ENCODE peak calls at places on chromosomes 16 and 17, in ten cellular contexts. G is B cell, E is PC-3, Q is AG09319, D is fibroblast of the aortic adventitia, K is nephron progenitor cell, I is fibroblast of mammary gland, Y is IMR-90, X is A549, O is psoas muscle. H is an unnamed sample.

GRCh38 chr17:38403491-38403890 is 24.8 kb upstream of the ARHGAP23 start:
- DNase-seq in Y (peak), G (no peak), E (no peak), I (peak), K (no peak), D (peak), Q (no peak), X (no peak), O (no peak), H (no peak)

GRCh38 chr17:36493956-36494355 is 7.5 kb downstream of the ZNHIT3 start:
- DNase-seq in G (no peak), D (no peak), K (no peak), O (no peak), E (no peak), I (no peak), Y (no peak), X (no peak), Q (no peak), H (no peak)

GRCh38 chr16:19694989-19695388 is 23.0 kb downstream of the KNOP1 start:
- DNase-seq in X (no peak), K (no peak), I (peak), D (no peak), Y (no peak), E (no peak), O (no peak), Q (no peak), G (no peak), H (no peak)

GRCh38 chr17:5516060-5516792 is 29.9 kb downstream of the MIS12 start:
- DNase-seq in Y (peak), O (no peak), I (peak), Q (peak), D (peak), G (no peak), E (peak), X (peak), K (no peak), H (no peak)

GRCh38 chr17:2502911-2503580 is 8.6 kb downstream of the METTL16 start:
- DNase-seq in K (no peak), O (no peak), E (no peak), I (no peak), D (no peak), G (no peak), X (no peak), Y (no peak), Q (no peak), H (no peak)

GRCh38 chr16:61128545-61129323 is 907.5 kb downstream of the CDH8 start:
- DNase-seq in O (no peak), G (no peak), E (no peak), I (no peak), K (no peak), Y (no peak), D (no peak), X (no peak), Q (no peak), H (no peak)

GRCh38 chr17:6421700-6422604 is 13.0 kb downstream of the AIPL1 start:
- DNase-seq in D (peak), K (peak), Y (peak), I (peak), X (peak), Q (peak), G (peak), O (peak), E (peak), H (peak)

GRCh38 chr16:79839450-79839849 is 238.9 kb upstream of the MAF start:
- DNase-seq in X (no peak), Q (no peak), Y (no peak), I (no peak), O (no peak), K (no peak), G (no peak), E (no peak), D (no peak), H (no peak)

GRCh38 chr17:76824103-76824502 is 44.1 kb upstream of the MGAT5B start:
- DNase-seq in X (no peak), K (peak), G (no peak), Y (no peak), E (no peak), D (no peak), O (no peak), Q (no peak), I (no peak), H (no peak)

GRCh38 chr17:43356450-43356849 is 42.3 kb upstream of the ARL4D start:
- DNase-seq in O (no peak), G (no peak), Q (no peak), X (no peak), Y (no peak), E (no peak), I (no peak), K (no peak), D (no peak), H (no peak)

GRCh38 chr16:77213542-77214108 is 14.4 kb downstream of the SYCE1L start:
- DNase-seq in I (peak), Y (peak), Q (no peak), E (peak), D (peak), O (no peak), G (no peak), X (peak), K (no peak), H (no peak)

GRCh38 chr16:54595636-54596035 is 309.0 kb upstream of the IRX3 start:
- DNase-seq in X (no peak), O (no peak), D (no peak), I (no peak), Y (no peak), Q (no peak), E (no peak), K (no peak), G (no peak), H (no peak)

GRCh38 chr17:5705081-5705875 is 121.0 kb upstream of the NLRP1 start:
- DNase-seq in O (no peak), X (peak), K (peak), Q (no peak), I (no peak), Y (peak), D (peak), E (no peak), G (no peak), H (no peak)

GRCh38 chr16:49859139-49859947 is 3.4 kb upstream of the ZNF423 start:
- DNase-seq in Q (no peak), D (peak), Y (no peak), X (no peak), O (peak), E (no peak), I (no peak), G (no peak), K (peak), H (no peak)

GRCh38 chr17:79440251-79440650 is 170.6 kb downstream of the RBFOX3 start:
- DNase-seq in Q (no peak), X (no peak), I (no peak), G (no peak), O (no peak), Y (no peak), E (no peak), D (no peak), K (no peak), H (no peak)

GRCh38 chr16:10609410-10609774 is 29.0 kb upstream of the EMP2 start:
- DNase-seq in O (no peak), Q (no peak), K (no peak), Y (peak), D (peak), I (peak), G (no peak), E (peak), X (no peak), H (no peak)

GRCh38 chr17:39231091-39231561 is 5.4 kb upstream of the STAC2 start:
- DNase-seq in E (no peak), I (no peak), D (no peak), O (no peak), Y (no peak), K (no peak), X (no peak), G (no peak), Q (no peak), H (no peak)

GRCh38 chr17:29593546-29594440 is 861 bp downstream of the ANKRD13B start:
- DNase-seq in D (no peak), Q (no peak), Y (peak), O (no peak), I (no peak), E (peak), G (no peak), K (peak), X (no peak), H (no peak)
- TF ChIP-seq CTCF in D (peak), Q (peak), Y (peak), O (peak), I (peak), E (peak), G (peak), K (no peak), X (peak), H (peak)

GRCh38 chr17:28675980-28676379 is 14.0 kb downstream of the SUPT6H start:
- DNase-seq in Q (no peak), G (no peak), D (no peak), Y (no peak), X (peak), K (no peak), I (no peak), E (peak), O (no peak), H (no peak)
- TF ChIP-seq CTCF in Q (no peak), G (peak), D (no peak), Y (no peak), X (peak), K (no peak), I (no peak), E (peak), O (no peak), H (peak)

GRCh38 chr17:65185686-65186382 is 48.7 kb downstream of the RGS9 start:
- DNase-seq in X (no peak), Q (no peak), I (no peak), Y (no peak), E (no peak), K (no peak), G (no peak), D (no peak), O (no peak), H (no peak)
- TF ChIP-seq CTCF in X (no peak), Q (no peak), I (no peak), Y (no peak), E (no peak), K (no peak), G (no peak), D (no peak), O (no peak), H (peak)

GRCh38 chr16:27175888-27176287 is 27.4 kb upstream of the KDM8 start:
- DNase-seq in I (peak), Q (no peak), G (no peak), O (no peak), E (no peak), X (no peak), D (no peak), Y (no peak), K (no peak), H (no peak)

GRCh38 chr16:27179500-27180072 is 23.7 kb upstream of the KDM8 start:
- DNase-seq in X (peak), Y (peak), G (peak), E (peak), D (peak), Q (no peak), I (peak), O (peak), K (peak), H (peak)

GRCh38 chr16:27177031-27177774 is 26.1 kb upstream of the KDM8 start:
- DNase-seq in K (no peak), E (peak), I (peak), Q (peak), O (no peak), D (peak), Y (peak), G (no peak), X (no peak), H (no peak)

GRCh38 chr16:27181020-27181419 is 22.3 kb upstream of the KDM8 start:
- DNase-seq in I (no peak), Y (no peak), X (no peak), E (no peak), G (no peak), O (no peak), Q (no peak), D (no peak), K (no peak), H (no peak)
- TF ChIP-seq CTCF in I (peak), Y (no peak), X (no peak), E (no peak), G (no peak), O (no peak), Q (no peak), D (no peak), K (no peak), H (peak)

GRCh38 chr17:49861150-49861884 is 13.4 kb upstream of the TAC4 start:
- DNase-seq in Q (no peak), O (peak), I (peak), G (peak), X (peak), K (peak), E (peak), Y (peak), D (peak), H (peak)

GRCh38 chr17:49862781-49863331 is 15.0 kb upstream of the TAC4 start:
- DNase-seq in Q (no peak), I (no peak), G (no peak), K (peak), O (no peak), X (no peak), D (no peak), Y (no peak), E (no peak), H (no peak)

GRCh38 chr17:49858796-49859195 is 10.9 kb upstream of the TAC4 start:
- DNase-seq in X (no peak), Y (no peak), K (no peak), I (no peak), Q (no peak), D (no peak), E (no peak), O (no peak), G (no peak), H (no peak)

GRCh38 chr17:49859991-49860953 is 12.4 kb upstream of the TAC4 start:
- DNase-seq in Y (no peak), O (no peak), G (no peak), E (peak), D (no peak), I (peak), K (peak), Q (no peak), X (no peak), H (no peak)
- TF ChIP-seq CTCF in Y (peak), O (no peak), G (no peak), E (peak), D (no peak), I (no peak), K (no peak), Q (no peak), X (no peak), H (peak)

GRCh38 chr16:67489401-67490083 is 6.2 kb upstream of the AGRP start:
- DNase-seq in I (peak), Q (no peak), X (no peak), Y (no peak), K (no peak), E (no peak), G (no peak), O (no peak), D (peak), H (no peak)

GRCh38 chr16:67486805-67487204 is 3.5 kb upstream of the AGRP start:
- DNase-seq in X (no peak), G (no peak), O (no peak), D (no peak), Y (no peak), E (no peak), I (peak), Q (no peak), K (no peak), H (no peak)

GRCh38 chr16:67490330-67491096 is 7.2 kb upstream of the AGRP start:
- DNase-seq in O (no peak), X (no peak), K (no peak), Y (peak), Q (no peak), G (no peak), D (peak), E (peak), I (peak), H (no peak)
- TF ChIP-seq CTCF in O (no peak), X (no peak), K (no peak), Y (no peak), Q (no peak), G (no peak), D (no peak), E (no peak), I (no peak), H (no peak)

DNA sequence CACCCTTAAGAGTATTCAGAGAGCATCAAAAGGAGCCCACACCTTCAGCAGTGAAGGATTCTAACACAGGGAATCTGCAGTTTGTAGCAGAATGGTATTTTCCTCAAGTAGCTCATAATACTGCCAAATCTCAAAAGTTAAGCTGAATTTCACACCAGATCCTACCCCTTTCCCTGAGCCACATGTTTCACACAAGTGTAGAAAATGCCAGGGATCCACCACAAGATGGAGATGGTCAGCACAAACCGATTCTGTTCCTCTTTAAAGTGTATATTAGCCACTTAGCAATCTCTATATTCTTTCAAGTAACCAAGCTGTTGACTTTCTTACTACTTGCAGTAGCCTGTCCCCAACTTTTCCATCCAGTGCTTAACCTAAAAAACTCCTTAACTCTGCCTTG is 13.2 kb downstream of the GINS2 start:
- DNase-seq in O (no peak), I (peak), X (peak), Y (peak), K (no peak), E (no peak), G (no peak), Q (no peak), D (peak), H (no peak)
- TF ChIP-seq CTCF in O (peak), I (peak), X (peak), Y (peak), K (peak), E (peak), G (peak), Q (peak), D (peak), H (peak)